ENCODE peak calls at places on chromosomes 16 and 17, in five cellular contexts. E is K562, Q is IMR-90, A is SK-N-SH, V is GM12878. Y is an unnamed sample.

GRCh38 chr16:48384305-48384981 is 770 bp downstream of the SIAH1 start:
- DNase-seq in E (peak; percentile 78), Q (peak; percentile 40), A (peak; percentile 94), V (no peak), Y (peak; percentile 64)

GRCh38 chr16:8370374-8371015 is 219.8 kb downstream of the TMEM114 start:
- DNase-seq in E (no peak), Q (peak; percentile 7), A (no peak), V (no peak), Y (no peak)

GRCh38 chr16:86513471-86514277 is 3.3 kb downstream of the FOXF1 start:
- DNase-seq in E (no peak), Q (no peak), A (no peak), V (no peak), Y (no peak)

GRCh38 chr16:79400462-79401149 is 199.9 kb downstream of the MAF start:
- DNase-seq in E (peak; percentile 94), Q (no peak), A (no peak), V (no peak), Y (no peak)

GRCh38 chr17:77481476-77482374 is 341.0 kb downstream of the SEC14L1 start:
- DNase-seq in E (no peak), Q (no peak), A (no peak), V (no peak), Y (no peak)

GRCh38 chr16:12449795-12450194 is 353.9 kb downstream of the CPPED1 start:
- DNase-seq in E (no peak), Q (peak; percentile 24), A (no peak), V (no peak), Y (no peak)

GRCh38 chr17:81040791-81041337 is 5.9 kb downstream of the BAIAP2 start:
- DNase-seq in E (peak; percentile 83), Q (no peak), A (peak; percentile 77), V (no peak), Y (peak; percentile 45)

GRCh38 chr16:51763072-51763658 is 612.1 kb upstream of the SALL1 start:
- DNase-seq in E (no peak), Q (no peak), A (no peak), V (no peak), Y (no peak)

GRCh38 chr16:52439171-52439701 is 107.7 kb downstream of the TOX3 start:
- DNase-seq in E (no peak), Q (no peak), A (peak; percentile 1), V (no peak), Y (no peak)

GRCh38 chr17:16068323-16068722 is 68.7 kb downstream of the TTC19 start:
- DNase-seq in E (no peak), Q (peak; percentile 17), A (no peak), V (no peak), Y (no peak)

GRCh38 chr16:66383551-66383950 is 17.1 kb downstream of the CDH5 start:
- DNase-seq in E (no peak), Q (no peak), A (no peak), V (no peak), Y (no peak)

GRCh38 chr16:68079616-68080344 is 5.4 kb upstream of the NFATC3 start:
- DNase-seq in E (peak; percentile 92), Q (no peak), A (no peak), V (no peak), Y (no peak)

GRCh38 chr17:66625321-66625767 is 209.6 kb upstream of the CACNG5 start:
- DNase-seq in E (peak; percentile 23), Q (peak; percentile 49), A (peak; percentile 63), V (no peak), Y (peak; percentile 67)

GRCh38 chr17:68686108-68686988 is 85.2 kb upstream of the FAM20A start:
- DNase-seq in E (no peak), Q (no peak), A (no peak), V (no peak), Y (no peak)

GRCh38 chr17:69501591-69502468 is 87.3 kb downstream of the MAP2K6 start:
- DNase-seq in E (no peak), Q (peak; percentile 90), A (no peak), V (no peak), Y (peak; percentile 63)

GRCh38 chr17:1638171-1638583 is 7.4 kb downstream of the SCARF1 start:
- DNase-seq in E (no peak), Q (no peak), A (no peak), V (no peak), Y (no peak)

GRCh38 chr17:31052187-31052889 is 42.4 kb upstream of the NF1 start:
- DNase-seq in E (peak; percentile 60), Q (peak; percentile 96), A (no peak), V (no peak), Y (no peak)

GRCh38 chr17:2804912-2805311 is 8.7 kb downstream of the RAP1GAP2 start:
- DNase-seq in E (no peak), Q (no peak), A (no peak), V (no peak), Y (no peak)

GRCh38 chr17:55487727-55488436 is 23.4 kb downstream of the SMIM36 start:
- DNase-seq in E (no peak), Q (no peak), A (no peak), V (no peak), Y (peak; percentile 19)

GRCh38 chr16:2039286-2040030 is 8.2 kb downstream of the NTHL1 start:
- DNase-seq in E (peak; percentile 41), Q (peak; percentile 93), A (peak; percentile 83), V (no peak), Y (peak; percentile 96)
- TF ChIP-seq USF2 in E (no peak), Q (no peak), A (no peak), V (no peak), Y (no peak)

GRCh38 chr16:371729-372521 is 1.6 kb upstream of the MRPL28 start:
- DNase-seq in E (no peak), Q (no peak), A (no peak), V (no peak), Y (no peak)
- TF ChIP-seq RCOR1 in E (no peak), Q (no peak), A (no peak), V (no peak), Y (no peak)

GRCh38 chr16:61653544-61653943 is 382.7 kb downstream of the CDH8 start:
- DNase-seq in E (no peak), Q (no peak), A (no peak), V (no peak), Y (no peak)

DNA sequence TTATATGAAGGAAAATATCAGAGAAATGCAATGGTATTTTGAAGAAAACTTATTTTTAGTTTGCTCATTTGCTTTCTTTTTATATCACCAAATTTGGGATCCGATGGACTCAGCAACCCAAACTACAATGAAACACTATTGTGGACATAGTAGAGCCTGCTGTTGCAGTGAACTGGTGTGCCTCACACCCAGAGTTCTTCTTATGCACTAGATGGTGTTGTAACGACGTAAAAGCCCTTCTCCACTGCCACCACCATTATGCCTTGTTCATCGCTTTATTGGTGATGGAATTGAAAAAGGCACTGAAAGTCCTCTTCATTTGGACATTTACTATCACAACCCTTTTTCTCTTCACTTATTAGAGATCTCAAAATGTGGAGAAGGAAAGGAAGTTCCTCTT is 381.3 kb downstream of the CDH8 start:
- DNase-seq in E (no peak), Q (no peak), A (no peak), V (no peak), Y (no peak)
- TF ChIP-seq USF2 in E (no peak), Q (no peak), A (no peak), V (no peak), Y (no peak)

GRCh38 chr17:65550758-65551157 is 10.7 kb downstream of the AXIN2 start:
- DNase-seq in E (no peak), Q (no peak), A (no peak), V (no peak), Y (no peak)
- TF ChIP-seq RCOR1 in E (no peak), Q (no peak), A (no peak), V (no peak), Y (no peak)